ENCODE peak calls at places on chromosomes 16 and 17, in six cellular contexts. T is fibroblast of pulmonary artery; X is skeletal muscle cell; V is esophagus squamous epithelium; U is CD4-positive, alpha-beta memory T cell; A is lower lobe of right lung. W is an unnamed sample.

GRCh38 chr17:15262291-15263205 is 2.6 kb downstream of the PMP22 start:
- DNase-seq in U (no peak), V (peak; percentile 28), T (peak; percentile 84), A (peak; percentile 85), X (peak; percentile 54), W (peak; percentile 78)

GRCh38 chr16:52805559-52806168 is 247.0 kb downstream of the CHD9NB start:
- DNase-seq in U (no peak), V (no peak), A (no peak), T (no peak), X (no peak), W (no peak)

GRCh38 chr16:61862756-61863155 is 173.5 kb downstream of the CDH8 start:
- DNase-seq in X (no peak), A (no peak), V (no peak), U (no peak), T (no peak), W (no peak)

GRCh38 chr16:88926374-88926990 is 50.5 kb downstream of the CBFA2T3 start:
- DNase-seq in V (no peak), T (no peak), U (no peak), X (no peak), A (no peak), W (no peak)

GRCh38 chr17:8892338-8892690 is 24.8 kb upstream of the PIK3R6 start:
- DNase-seq in X (no peak), A (no peak), V (no peak), U (no peak), T (no peak), W (no peak)

GRCh38 chr17:46764709-46765401 is 53.6 kb downstream of the WNT3 start:
- DNase-seq in T (peak; percentile 92), A (peak; percentile 74), X (peak; percentile 65), V (no peak), U (no peak), W (peak; percentile 45)

GRCh38 chr16:16867994-16868393 is 489.1 kb downstream of the NPIPA7 start:
- DNase-seq in T (no peak), V (no peak), A (no peak), U (no peak), X (no peak), W (no peak)

GRCh38 chr16:48165961-48166578 is 10.3 kb upstream of the ABCC12 start:
- DNase-seq in V (no peak), T (no peak), X (no peak), A (no peak), U (no peak), W (no peak)

GRCh38 chr17:142876-143784 is 5.8 kb downstream of the SCGB1C2 start:
- DNase-seq in A (peak; percentile 24), X (no peak), V (no peak), U (no peak), T (no peak), W (no peak)

GRCh38 chr16:58025351-58026138 is at the start of gene MMP15:
- DNase-seq in X (no peak), V (peak; percentile 10), U (peak; percentile 50), A (peak; percentile 94), T (peak; percentile 54), W (no peak)

GRCh38 chr16:61858996-61859395 is 177.2 kb downstream of the CDH8 start:
- DNase-seq in X (peak; percentile 8), V (no peak), T (peak; percentile 44), A (no peak), U (no peak), W (no peak)

GRCh38 chr17:29621751-29622194 is 939 bp downstream of the CORO6 start:
- DNase-seq in U (no peak), T (no peak), X (no peak), V (no peak), A (no peak), W (no peak)

GRCh38 chr17:35022536-35023063 is 40.9 kb downstream of the RFFL start:
- DNase-seq in X (peak; percentile 89), V (peak; percentile 19), A (peak; percentile 87), U (peak; percentile 62), T (peak; percentile 93), W (peak; percentile 99)

GRCh38 chr17:72117748-72118587 is 2.9 kb upstream of the SOX9 start:
- DNase-seq in X (no peak), A (no peak), U (no peak), V (no peak), T (no peak), W (no peak)

GRCh38 chr16:69848635-69849545 is 86.8 kb downstream of the WWP2 start:
- DNase-seq in U (no peak), V (no peak), T (peak; percentile 92), A (peak; percentile 61), X (peak; percentile 83), W (peak; percentile 34)

GRCh38 chr16:27706803-27707685 is 157.1 kb downstream of the KATNIP start:
- DNase-seq in X (no peak), T (no peak), A (no peak), V (no peak), U (no peak), W (no peak)

GRCh38 chr17:40559016-40559853 is 6.0 kb downstream of the CCR7 start:
- DNase-seq in A (no peak), X (no peak), T (peak; percentile 47), U (no peak), V (no peak), W (no peak)

GRCh38 chr17:58329035-58329807 is 626 bp upstream of the TSPOAP1 start:
- DNase-seq in T (no peak), U (peak; percentile 73), V (no peak), X (no peak), A (peak; percentile 78), W (no peak)

GRCh38 chr17:38747385-38748328 is 479 bp downstream of the PCGF2 start:
- DNase-seq in T (no peak), U (no peak), X (no peak), A (peak; percentile 63), V (no peak), W (no peak)

GRCh38 chr16:28495098-28495793 is 803 bp downstream of the APOBR start:
- DNase-seq in T (no peak), X (no peak), A (no peak), U (no peak), V (no peak), W (no peak)

GRCh38 chr17:58320163-58320558 is 8.4 kb downstream of the TSPOAP1 start:
- DNase-seq in T (no peak), A (peak; percentile 22), V (no peak), U (no peak), X (no peak), W (no peak)

GRCh38 chr17:10226930-10227695 is 28.7 kb upstream of the GAS7 start:
- DNase-seq in U (peak; percentile 4), T (peak; percentile 41), A (peak; percentile 67), V (no peak), X (no peak), W (no peak)

GRCh38 chr17:49239963-49240362 is 9.4 kb upstream of the PHOSPHO1 start:
- DNase-seq in X (no peak), T (no peak), V (no peak), A (no peak), U (no peak), W (no peak)

GRCh38 chr16:66121466-66121865 is 245.0 kb upstream of the CDH5 start:
- DNase-seq in U (no peak), X (no peak), T (no peak), V (no peak), A (no peak), W (no peak)
- H3K4me3 ChIP-seq in U (no peak overlapping the region), X (no peak overlapping the region), T (no peak overlapping the region), V (no peak overlapping the region), A (no peak overlapping the region), W (no peak overlapping the region)

DNA sequence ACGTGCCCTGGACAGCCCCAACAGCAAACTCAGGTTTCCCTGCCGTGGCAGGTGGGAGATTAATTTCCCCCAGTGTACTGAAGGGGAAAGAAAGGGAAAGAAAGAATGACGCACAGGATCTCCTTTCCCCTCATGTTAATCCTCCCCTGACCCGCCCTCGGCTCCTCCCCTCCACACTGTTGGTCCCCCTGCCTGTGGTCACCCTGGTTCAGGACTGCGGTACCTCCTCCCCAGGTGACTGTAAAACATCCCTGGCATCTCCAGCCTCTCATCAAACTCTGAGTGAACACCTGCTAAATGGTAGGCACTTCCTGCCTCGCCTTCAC is 98.2 kb downstream of the ZNF423 start:
- DNase-seq in V (no peak), T (no peak), X (no peak), U (no peak), A (no peak), W (no peak)
- H3K4me3 ChIP-seq in V (no peak overlapping the region), T (no peak overlapping the region), X (no peak overlapping the region), U (no peak overlapping the region), A (no peak overlapping the region), W (no peak overlapping the region)

GRCh38 chr17:77210946-77211541 is 70.3 kb downstream of the SEC14L1 start:
- DNase-seq in V (no peak), X (no peak), A (no peak), U (no peak), T (no peak), W (no peak)
- H3K4me3 ChIP-seq in V (no peak overlapping the region), X (no peak overlapping the region), A (no peak overlapping the region), U (no peak overlapping the region), T (no peak overlapping the region), W (no peak overlapping the region)

GRCh38 chr16:87855852-87856715 is 13.2 kb downstream of the SLC7A5 start:
- DNase-seq in U (no peak), A (peak; percentile 82), T (peak; percentile 32), V (peak; percentile 28), X (no peak), W (no peak)

GRCh38 chr16:87854053-87854906 is 15.0 kb downstream of the SLC7A5 start:
- DNase-seq in A (no peak), T (no peak), U (no peak), V (no peak), X (no peak), W (no peak)

GRCh38 chr16:87853411-87854052 is 15.8 kb downstream of the SLC7A5 start:
- DNase-seq in X (peak; percentile 76), A (peak; percentile 96), U (peak; percentile 77), T (peak; percentile 91), V (peak; percentile 66), W (peak; percentile 87)

GRCh38 chr16:87854907-87855683 is 14.2 kb downstream of the SLC7A5 start:
- DNase-seq in X (no peak), V (no peak), T (no peak), U (no peak), A (no peak), W (no peak)

GRCh38 chr16:87856796-87857228 is 12.5 kb downstream of the SLC7A5 start:
- DNase-seq in T (no peak), U (no peak), X (no peak), V (no peak), A (no peak), W (no peak)
- H3K4me3 ChIP-seq in T (no peak overlapping the region), U (no peak overlapping the region), X (no peak overlapping the region), V (peak overlapping the region; percentile 4), A (no peak overlapping the region), W (no peak overlapping the region)

GRCh38 chr16:76729525-76729924 is 452.3 kb downstream of the CNTNAP4 start:
- DNase-seq in V (no peak), U (no peak), A (no peak), T (no peak), X (no peak), W (peak; percentile 0)
- H3K4me3 ChIP-seq in V (no peak overlapping the region), U (no peak overlapping the region), A (no peak overlapping the region), T (no peak overlapping the region), X (no peak overlapping the region), W (no peak overlapping the region)

DNA sequence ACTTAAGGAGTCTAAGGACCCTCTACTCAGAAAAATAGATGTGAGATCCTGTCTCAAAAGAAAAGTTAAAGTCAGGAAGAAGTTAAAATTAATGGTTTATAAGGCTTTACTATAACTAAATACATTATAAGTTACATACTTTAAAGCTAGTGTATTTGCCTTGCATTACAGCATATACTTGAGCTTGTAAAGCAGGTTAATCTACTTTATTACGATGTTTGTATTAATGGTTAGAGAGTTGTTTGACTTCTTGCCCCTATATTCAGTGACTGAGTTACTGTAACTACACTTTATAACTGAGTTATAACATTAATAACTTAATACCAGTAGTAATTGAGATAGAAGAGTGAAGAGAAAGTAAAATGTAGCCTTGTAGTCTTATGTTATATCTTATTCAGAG is 22.8 kb downstream of the CLTC start:
- DNase-seq in X (no peak), U (no peak), V (no peak), A (no peak), T (no peak), W (no peak)
- H3K4me3 ChIP-seq in X (no peak overlapping the region), U (no peak overlapping the region), V (no peak overlapping the region), A (no peak overlapping the region), T (no peak overlapping the region), W (no peak overlapping the region)